ENCODE peak calls at places on chromosomes 6 and 20, in nine cellular contexts. D is upper lobe of right lung, M is tibial nerve, W is right atrium auricular region, P is AG04450, H is cardiac fibroblast, Y is HepG2, L is HL-60, U is AG10803. Z is an unnamed sample.
A peak's percentile ranks its signal among the peaks of the same experiment; 100 is the strongest.

GRCh38 chr20:18669241-18670019 is 81.6 kb downstream of the DTD1 start:
- DNase-seq in D (no peak), M (no peak), W (no peak), P (no peak), H (no peak), Y (no peak), L (no peak), U (no peak), Z (no peak)

GRCh38 chr6:56961151-56961550 is 6.2 kb downstream of the BEND6 start:
- DNase-seq in D (no peak), M (no peak), W (no peak), P (no peak), H (no peak), Y (no peak), L (no peak), U (no peak), Z (no peak)

GRCh38 chr20:17875106-17875980 is 93.3 kb downstream of the SNX5 start:
- DNase-seq in D (peak; percentile 89), M (peak; percentile 81), W (peak; percentile 83), P (peak; percentile 54), H (peak; percentile 53), Y (peak; percentile 92), L (no peak), U (peak; percentile 82), Z (no peak)

GRCh38 chr20:38842558-38842981 is 37.1 kb downstream of the PPP1R16B start:
- DNase-seq in D (no peak), M (no peak), W (no peak), P (no peak), H (no peak), Y (no peak), L (no peak), U (no peak), Z (no peak)

GRCh38 chr20:47950103-47950502 is 164.8 kb upstream of the SULF2 start:
- DNase-seq in D (no peak), M (no peak), W (no peak), P (no peak), H (peak; percentile 21), Y (no peak), L (no peak), U (peak; percentile 48), Z (no peak)

GRCh38 chr6:169046021-169046420 is 207.6 kb downstream of the THBS2 start:
- DNase-seq in D (no peak), M (no peak), W (no peak), P (no peak), H (no peak), Y (no peak), L (no peak), U (peak; percentile 43), Z (no peak)

GRCh38 chr6:136546321-136546720 is 3.9 kb downstream of the MAP7 start:
- DNase-seq in D (no peak), M (no peak), W (no peak), P (no peak), H (no peak), Y (no peak), L (no peak), U (no peak), Z (no peak)

GRCh38 chr6:157789861-157790260 is 33.2 kb upstream of the SNX9 start:
- DNase-seq in D (no peak), M (no peak), W (no peak), P (no peak), H (no peak), Y (peak; percentile 22), L (no peak), U (no peak), Z (no peak)

DNA sequence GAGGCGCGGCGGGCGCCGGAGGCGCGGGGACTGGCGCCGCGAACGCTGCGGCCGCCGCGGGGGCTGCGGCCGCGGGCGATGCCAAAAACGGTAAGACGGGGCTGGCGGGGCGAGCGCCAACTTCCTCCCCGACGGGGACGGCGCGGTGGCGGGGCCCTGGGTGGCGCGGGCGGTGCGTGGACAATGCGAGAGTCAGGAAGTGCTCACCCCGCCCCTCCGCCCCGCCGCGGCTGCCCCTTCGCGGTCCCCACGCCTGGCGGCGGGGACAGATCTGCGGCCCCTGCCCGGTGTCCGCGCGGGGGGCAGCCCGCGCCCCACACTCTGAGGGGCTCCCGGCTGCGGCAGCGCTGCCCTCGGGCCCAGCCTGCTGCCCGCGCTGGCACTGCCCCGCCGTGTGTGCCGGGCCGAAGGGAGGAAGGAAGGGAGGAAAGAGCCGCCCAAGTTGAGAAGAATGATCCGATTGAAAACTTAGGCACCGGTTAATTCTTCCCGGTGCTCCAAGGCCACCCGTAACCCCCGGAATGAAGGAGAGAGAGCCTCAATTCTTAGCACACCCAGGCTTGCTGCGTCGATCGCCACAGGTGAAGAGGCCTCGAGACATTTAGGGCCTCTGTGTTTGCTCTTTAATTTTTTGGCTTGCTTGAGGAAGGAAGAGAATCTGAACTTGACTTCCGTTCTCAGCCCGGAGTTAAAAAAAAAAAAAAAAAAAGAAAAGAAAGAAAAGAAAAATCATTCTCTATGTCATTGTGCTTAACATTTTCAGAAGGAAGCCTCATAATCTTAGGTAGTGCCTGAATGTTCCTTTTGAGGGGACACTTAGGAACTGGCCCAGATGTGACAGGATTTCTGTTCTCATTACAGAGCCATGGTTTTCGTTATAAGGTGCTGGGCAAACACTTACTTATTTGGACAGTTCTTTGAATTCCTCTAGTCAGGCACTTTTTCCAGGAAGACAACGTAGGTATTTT is 982 bp downstream of the HECA start:
- DNase-seq in D (peak; percentile 90), M (no peak), W (peak; percentile 71), P (no peak), H (peak; percentile 49), Y (no peak), L (peak; percentile 36), U (no peak), Z (peak; percentile 84)
- TF ChIP-seq CTCF in D (no peak), M (no peak), W (peak; percentile 46), P (no peak), H (no peak), Y (no peak), L (no peak), U (no peak), Z (peak; percentile 30)

GRCh38 chr6:12163149-12163548 is 127.0 kb upstream of the EDN1 start:
- DNase-seq in D (no peak), M (no peak), W (no peak), P (no peak), H (no peak), Y (no peak), L (no peak), U (no peak), Z (no peak)

GRCh38 chr6:12160350-12160749 is 129.8 kb upstream of the EDN1 start:
- DNase-seq in D (no peak), M (peak; percentile 12), W (no peak), P (no peak), H (peak; percentile 83), Y (no peak), L (no peak), U (peak; percentile 81), Z (no peak)

GRCh38 chr6:12163744-12164507 is 126.2 kb upstream of the EDN1 start:
- DNase-seq in D (no peak), M (no peak), W (no peak), P (no peak), H (no peak), Y (no peak), L (no peak), U (no peak), Z (no peak)

GRCh38 chr6:12162203-12162602 is 128.0 kb upstream of the EDN1 start:
- DNase-seq in D (no peak), M (no peak), W (no peak), P (no peak), H (no peak), Y (no peak), L (no peak), U (no peak), Z (no peak)

DNA sequence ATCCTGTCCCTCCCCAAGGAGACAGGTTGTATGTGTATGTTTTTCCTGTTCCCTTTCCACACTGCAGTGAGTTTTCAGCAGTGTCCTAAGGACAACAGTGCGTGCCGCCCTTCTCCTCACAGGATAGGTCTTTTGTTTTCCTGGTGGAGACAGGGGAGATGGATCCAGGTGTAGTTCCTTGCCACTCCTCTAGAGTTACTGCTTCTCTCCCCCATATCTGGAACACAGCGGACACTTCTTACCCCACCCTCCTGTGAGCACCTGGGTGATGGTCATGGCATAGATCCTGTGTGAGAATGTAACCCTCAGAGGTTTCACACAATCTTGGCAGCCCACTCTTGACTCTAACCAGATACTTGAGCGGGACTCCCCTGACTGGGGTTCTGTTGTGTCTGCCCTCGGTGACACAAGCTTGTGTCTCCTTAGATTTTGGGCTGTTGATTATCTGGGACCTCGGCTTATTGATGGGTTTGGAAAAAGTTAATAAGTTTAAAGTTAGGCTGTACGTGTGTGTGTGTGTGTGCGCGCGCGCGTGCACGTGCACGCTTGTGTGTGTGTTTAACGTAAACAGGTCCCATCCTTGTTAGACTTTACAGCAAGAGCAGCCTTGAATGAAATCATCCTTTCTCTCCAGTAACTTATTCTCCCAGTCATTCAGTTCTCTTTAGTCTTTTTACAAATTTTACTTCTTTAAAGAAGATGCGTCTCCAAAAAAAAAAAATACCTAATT is 131.3 kb upstream of the EDN1 start:
- DNase-seq in D (no peak), M (no peak), W (no peak), P (no peak), H (no peak), Y (no peak), L (no peak), U (no peak), Z (no peak)
- TF ChIP-seq CTCF in D (no peak), M (no peak), W (no peak), P (no peak), H (no peak), Y (no peak), L (no peak), U (peak; percentile 8), Z (no peak)

GRCh38 chr20:62498874-62499273 is 23.1 kb upstream of the GATA5 start:
- DNase-seq in D (no peak), M (no peak), W (no peak), P (no peak), H (no peak), Y (no peak), L (no peak), U (no peak), Z (no peak)

GRCh38 chr20:62495798-62496325 is 20.1 kb upstream of the GATA5 start:
- DNase-seq in D (no peak), M (no peak), W (no peak), P (no peak), H (no peak), Y (no peak), L (no peak), U (no peak), Z (no peak)

GRCh38 chr20:62494980-62495797 is 19.4 kb upstream of the GATA5 start:
- DNase-seq in D (no peak), M (no peak), W (no peak), P (no peak), H (no peak), Y (no peak), L (no peak), U (no peak), Z (no peak)

GRCh38 chr20:62494537-62494936 is 18.7 kb upstream of the GATA5 start:
- DNase-seq in D (no peak), M (no peak), W (no peak), P (no peak), H (no peak), Y (no peak), L (no peak), U (no peak), Z (no peak)

GRCh38 chr20:62496525-62497218 is 20.9 kb upstream of the GATA5 start:
- DNase-seq in D (no peak), M (no peak), W (no peak), P (no peak), H (no peak), Y (no peak), L (no peak), U (no peak), Z (no peak)
- TF ChIP-seq CTCF in D (peak; percentile 68), M (peak; percentile 20), W (peak; percentile 84), P (peak; percentile 43), H (peak; percentile 54), Y (peak; percentile 87), L (peak; percentile 26), U (peak; percentile 29), Z (peak; percentile 57)

DNA sequence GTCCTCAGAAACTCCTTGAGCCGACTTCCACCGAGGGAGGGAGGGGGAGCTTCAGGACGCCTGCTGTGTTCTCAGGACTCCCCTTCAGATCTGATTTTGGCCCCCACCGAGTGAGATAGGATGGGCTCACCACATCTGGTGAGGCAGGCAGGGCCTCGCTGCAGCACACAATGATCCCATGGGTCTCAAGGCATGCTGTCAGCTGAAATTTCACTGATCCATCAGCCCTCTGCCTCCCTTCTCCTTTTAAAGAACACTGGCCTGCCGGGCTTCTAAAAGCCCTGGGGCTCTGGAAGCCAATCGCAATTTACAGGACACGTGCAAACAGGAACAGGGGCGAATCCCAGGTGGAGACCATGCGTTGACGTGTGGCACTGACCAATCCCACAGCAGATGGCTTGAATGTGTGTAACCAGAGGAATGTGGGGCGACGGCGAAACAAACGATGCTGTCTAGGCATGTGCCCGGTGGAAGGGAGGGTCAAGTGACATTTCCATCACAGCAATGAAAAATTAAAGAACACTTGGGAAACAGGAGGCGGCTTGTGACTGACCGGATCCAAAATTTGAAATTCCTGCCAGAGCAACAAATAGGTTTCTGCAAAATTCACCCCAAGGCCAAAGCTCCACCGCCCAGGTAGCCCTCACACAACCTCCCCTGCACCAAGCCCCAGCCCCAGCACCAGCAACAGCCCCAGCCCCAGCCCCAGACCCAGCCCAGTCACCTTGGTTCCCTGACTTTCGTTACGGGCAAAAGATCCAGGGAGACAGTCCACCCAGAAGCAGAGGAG is 167.1 kb upstream of the ZNF337 start:
- DNase-seq in D (no peak), M (no peak), W (peak; percentile 57), P (no peak), H (peak; percentile 17), Y (peak; percentile 45), L (no peak), U (no peak), Z (peak; percentile 83)
- TF ChIP-seq CTCF in D (no peak), M (no peak), W (no peak), P (no peak), H (no peak), Y (no peak), L (no peak), U (no peak), Z (no peak)

Z was measured in osteocyte.